ENCODE peak calls at places on chromosomes 4 and X, in nine cellular contexts. One of them, this sample, is unnamed.

GRCh38 chr4:169040559-169041261 is 30.7 kb upstream of the CBR4 start:
- DNase-seq in cardiac fibroblast: no peak
- DNase-seq in fibroblast of pulmonary artery: no peak
- DNase-seq in neural progenitor cell: no peak
- DNase-seq in AG10803: no peak
- DNase-seq in astrocyte of the spinal cord: no peak
- DNase-seq in bronchial epithelial cell: no peak
- DNase-seq in thoracic aorta: no peak
- DNase-seq in brain microvascular endothelial cell: no peak
- DNase-seq in this sample: no peak

GRCh38 chr4:172758586-172759340 is 409.8 kb upstream of the GALNT7 start:
- DNase-seq in brain microvascular endothelial cell: peak; percentile 70
- DNase-seq in cardiac fibroblast: peak; percentile 71
- DNase-seq in AG10803: peak; percentile 5
- DNase-seq in neural progenitor cell: no peak
- DNase-seq in thoracic aorta: no peak
- DNase-seq in bronchial epithelial cell: peak; percentile 82
- DNase-seq in astrocyte of the spinal cord: peak; percentile 54
- DNase-seq in fibroblast of pulmonary artery: peak; percentile 71
- DNase-seq in this sample: no peak

GRCh38 chrX:30661228-30661627 is 8.0 kb downstream of the GK start:
- DNase-seq in neural progenitor cell: no peak
- DNase-seq in astrocyte of the spinal cord: no peak
- DNase-seq in fibroblast of pulmonary artery: no peak
- DNase-seq in AG10803: no peak
- DNase-seq in brain microvascular endothelial cell: no peak
- DNase-seq in thoracic aorta: no peak
- DNase-seq in bronchial epithelial cell: no peak
- DNase-seq in cardiac fibroblast: no peak
- DNase-seq in this sample: no peak

GRCh38 chr4:79528241-79528706 is 120.2 kb upstream of the GK2 start:
- DNase-seq in AG10803: peak; percentile 0
- DNase-seq in fibroblast of pulmonary artery: no peak
- DNase-seq in astrocyte of the spinal cord: peak; percentile 38
- DNase-seq in neural progenitor cell: no peak
- DNase-seq in thoracic aorta: no peak
- DNase-seq in bronchial epithelial cell: peak; percentile 68
- DNase-seq in brain microvascular endothelial cell: no peak
- DNase-seq in cardiac fibroblast: peak; percentile 1
- DNase-seq in this sample: peak; percentile 2

GRCh38 chr4:114890773-114891172 is 222.6 kb downstream of the NDST4 start:
- DNase-seq in AG10803: no peak
- DNase-seq in bronchial epithelial cell: peak; percentile 14
- DNase-seq in brain microvascular endothelial cell: no peak
- DNase-seq in cardiac fibroblast: no peak
- DNase-seq in neural progenitor cell: no peak
- DNase-seq in astrocyte of the spinal cord: peak; percentile 22
- DNase-seq in thoracic aorta: no peak
- DNase-seq in fibroblast of pulmonary artery: no peak
- DNase-seq in this sample: no peak

GRCh38 chrX:39605183-39605582 is 492.6 kb downstream of the BCOR start:
- DNase-seq in cardiac fibroblast: no peak
- DNase-seq in thoracic aorta: no peak
- DNase-seq in neural progenitor cell: peak; percentile 41
- DNase-seq in brain microvascular endothelial cell: no peak
- DNase-seq in bronchial epithelial cell: no peak
- DNase-seq in AG10803: no peak
- DNase-seq in fibroblast of pulmonary artery: no peak
- DNase-seq in astrocyte of the spinal cord: no peak
- DNase-seq in this sample: no peak

GRCh38 chr4:23438764-23439163 is 451.1 kb downstream of the PPARGC1A start:
- DNase-seq in bronchial epithelial cell: peak; percentile 28
- DNase-seq in fibroblast of pulmonary artery: no peak
- DNase-seq in brain microvascular endothelial cell: no peak
- DNase-seq in thoracic aorta: no peak
- DNase-seq in astrocyte of the spinal cord: peak; percentile 12
- DNase-seq in neural progenitor cell: no peak
- DNase-seq in AG10803: no peak
- DNase-seq in cardiac fibroblast: no peak
- DNase-seq in this sample: no peak

GRCh38 chr4:151796106-151796505 is 35.3 kb upstream of the GATB start:
- DNase-seq in astrocyte of the spinal cord: no peak
- DNase-seq in cardiac fibroblast: no peak
- DNase-seq in AG10803: no peak
- DNase-seq in fibroblast of pulmonary artery: no peak
- DNase-seq in brain microvascular endothelial cell: no peak
- DNase-seq in thoracic aorta: no peak
- DNase-seq in bronchial epithelial cell: no peak
- DNase-seq in neural progenitor cell: no peak
- DNase-seq in this sample: no peak

GRCh38 chr4:76028242-76028859 is 5.1 kb upstream of the CXCL10 start:
- DNase-seq in astrocyte of the spinal cord: peak; percentile 23
- DNase-seq in AG10803: no peak
- DNase-seq in brain microvascular endothelial cell: no peak
- DNase-seq in cardiac fibroblast: peak; percentile 41
- DNase-seq in thoracic aorta: no peak
- DNase-seq in neural progenitor cell: no peak
- DNase-seq in fibroblast of pulmonary artery: peak; percentile 38
- DNase-seq in bronchial epithelial cell: no peak
- DNase-seq in this sample: peak; percentile 21

GRCh38 chr4:54232151-54232688 is 3.1 kb downstream of the PDGFRA start:
- DNase-seq in AG10803: peak; percentile 18
- DNase-seq in neural progenitor cell: peak; percentile 25
- DNase-seq in cardiac fibroblast: peak; percentile 36
- DNase-seq in bronchial epithelial cell: no peak
- DNase-seq in brain microvascular endothelial cell: no peak
- DNase-seq in astrocyte of the spinal cord: peak; percentile 29
- DNase-seq in fibroblast of pulmonary artery: no peak
- DNase-seq in thoracic aorta: no peak
- DNase-seq in this sample: no peak

GRCh38 chr4:184529283-184529682 is 54.9 kb upstream of the IRF2 start:
- DNase-seq in cardiac fibroblast: peak; percentile 72
- DNase-seq in fibroblast of pulmonary artery: no peak
- DNase-seq in bronchial epithelial cell: peak; percentile 82
- DNase-seq in neural progenitor cell: no peak
- DNase-seq in thoracic aorta: no peak
- DNase-seq in AG10803: no peak
- DNase-seq in brain microvascular endothelial cell: peak; percentile 31
- DNase-seq in astrocyte of the spinal cord: peak; percentile 48
- DNase-seq in this sample: no peak

GRCh38 chrX:72526534-72527508 is 45.8 kb downstream of the HDAC8 start:
- DNase-seq in neural progenitor cell: no peak
- DNase-seq in cardiac fibroblast: peak; percentile 6
- DNase-seq in fibroblast of pulmonary artery: peak; percentile 51
- DNase-seq in bronchial epithelial cell: peak; percentile 12
- DNase-seq in astrocyte of the spinal cord: peak; percentile 23
- DNase-seq in thoracic aorta: no peak
- DNase-seq in AG10803: peak; percentile 3
- DNase-seq in brain microvascular endothelial cell: peak; percentile 12
- DNase-seq in this sample: peak; percentile 2

GRCh38 chr4:22048326-22048725 is 99.8 kb upstream of the KCNIP4 start:
- DNase-seq in astrocyte of the spinal cord: no peak
- DNase-seq in neural progenitor cell: no peak
- DNase-seq in brain microvascular endothelial cell: no peak
- DNase-seq in bronchial epithelial cell: no peak
- DNase-seq in thoracic aorta: no peak
- DNase-seq in cardiac fibroblast: no peak
- DNase-seq in fibroblast of pulmonary artery: no peak
- DNase-seq in AG10803: no peak
- DNase-seq in this sample: no peak

GRCh38 chr4:143355540-143356217 is 19.0 kb downstream of the GAB1 start:
- DNase-seq in brain microvascular endothelial cell: no peak
- DNase-seq in AG10803: peak; percentile 8
- DNase-seq in fibroblast of pulmonary artery: peak; percentile 43
- DNase-seq in bronchial epithelial cell: peak; percentile 94
- DNase-seq in cardiac fibroblast: peak; percentile 45
- DNase-seq in neural progenitor cell: no peak
- DNase-seq in astrocyte of the spinal cord: no peak
- DNase-seq in thoracic aorta: no peak
- DNase-seq in this sample: peak; percentile 63

GRCh38 chrX:135973025-135973547 is 702 bp downstream of the MMGT1 start:
- DNase-seq in bronchial epithelial cell: peak; percentile 21
- DNase-seq in thoracic aorta: no peak
- DNase-seq in cardiac fibroblast: peak; percentile 42
- DNase-seq in AG10803: peak; percentile 25
- DNase-seq in fibroblast of pulmonary artery: peak; percentile 36
- DNase-seq in astrocyte of the spinal cord: peak; percentile 8
- DNase-seq in brain microvascular endothelial cell: peak; percentile 8
- DNase-seq in neural progenitor cell: no peak
- DNase-seq in this sample: peak; percentile 19

GRCh38 chr4:2596153-2596552 is 59.7 kb downstream of the FAM193A start:
- DNase-seq in neural progenitor cell: no peak
- DNase-seq in bronchial epithelial cell: no peak
- DNase-seq in AG10803: no peak
- DNase-seq in fibroblast of pulmonary artery: no peak
- DNase-seq in cardiac fibroblast: no peak
- DNase-seq in thoracic aorta: no peak
- DNase-seq in astrocyte of the spinal cord: no peak
- DNase-seq in brain microvascular endothelial cell: no peak
- DNase-seq in this sample: no peak

GRCh38 chr4:78552398-78553396 is 1.1 kb downstream of the ANXA3 start:
- DNase-seq in AG10803: no peak
- DNase-seq in brain microvascular endothelial cell: no peak
- DNase-seq in fibroblast of pulmonary artery: peak; percentile 34
- DNase-seq in thoracic aorta: no peak
- DNase-seq in cardiac fibroblast: peak; percentile 43
- DNase-seq in neural progenitor cell: peak; percentile 35
- DNase-seq in astrocyte of the spinal cord: no peak
- DNase-seq in bronchial epithelial cell: peak; percentile 91
- DNase-seq in this sample: no peak

GRCh38 chr4:160848901-160849735 is 1314.7 kb downstream of the FSTL5 start:
- DNase-seq in brain microvascular endothelial cell: peak; percentile 60
- DNase-seq in AG10803: peak; percentile 3
- DNase-seq in fibroblast of pulmonary artery: peak; percentile 1
- DNase-seq in bronchial epithelial cell: peak; percentile 63
- DNase-seq in cardiac fibroblast: no peak
- DNase-seq in astrocyte of the spinal cord: peak; percentile 56
- DNase-seq in thoracic aorta: no peak
- DNase-seq in neural progenitor cell: peak; percentile 22
- DNase-seq in this sample: no peak
- H3K4me3 ChIP-seq in brain microvascular endothelial cell: peak overlapping the region; percentile 31
- H3K4me3 ChIP-seq in AG10803: no peak overlapping the region
- H3K4me3 ChIP-seq in fibroblast of pulmonary artery: no peak overlapping the region
- H3K4me3 ChIP-seq in bronchial epithelial cell: no peak overlapping the region
- H3K4me3 ChIP-seq in cardiac fibroblast: no peak overlapping the region
- H3K4me3 ChIP-seq in astrocyte of the spinal cord: peak overlapping the region; percentile 28
- H3K4me3 ChIP-seq in thoracic aorta: no peak overlapping the region
- H3K4me3 ChIP-seq in neural progenitor cell: no peak overlapping the region
- H3K4me3 ChIP-seq in this sample: no peak overlapping the region

GRCh38 chr4:102575369-102576129 is 74.4 kb downstream of the NFKB1 start:
- DNase-seq in fibroblast of pulmonary artery: no peak
- DNase-seq in brain microvascular endothelial cell: peak; percentile 24
- DNase-seq in cardiac fibroblast: peak; percentile 39
- DNase-seq in astrocyte of the spinal cord: peak; percentile 29
- DNase-seq in thoracic aorta: no peak
- DNase-seq in bronchial epithelial cell: no peak
- DNase-seq in AG10803: no peak
- DNase-seq in neural progenitor cell: no peak
- DNase-seq in this sample: no peak

GRCh38 chr4:102580463-102580842 is 79.3 kb downstream of the NFKB1 start:
- DNase-seq in neural progenitor cell: no peak
- DNase-seq in fibroblast of pulmonary artery: no peak
- DNase-seq in AG10803: no peak
- DNase-seq in thoracic aorta: no peak
- DNase-seq in cardiac fibroblast: no peak
- DNase-seq in brain microvascular endothelial cell: no peak
- DNase-seq in astrocyte of the spinal cord: no peak
- DNase-seq in bronchial epithelial cell: no peak
- DNase-seq in this sample: no peak

GRCh38 chr4:102578270-102578669 is 77.1 kb downstream of the NFKB1 start:
- DNase-seq in neural progenitor cell: no peak
- DNase-seq in thoracic aorta: no peak
- DNase-seq in bronchial epithelial cell: no peak
- DNase-seq in AG10803: no peak
- DNase-seq in astrocyte of the spinal cord: no peak
- DNase-seq in fibroblast of pulmonary artery: no peak
- DNase-seq in cardiac fibroblast: no peak
- DNase-seq in brain microvascular endothelial cell: no peak
- DNase-seq in this sample: no peak

GRCh38 chr4:102579794-102580462 is 78.8 kb downstream of the NFKB1 start:
- DNase-seq in fibroblast of pulmonary artery: no peak
- DNase-seq in neural progenitor cell: no peak
- DNase-seq in bronchial epithelial cell: no peak
- DNase-seq in AG10803: no peak
- DNase-seq in astrocyte of the spinal cord: no peak
- DNase-seq in brain microvascular endothelial cell: no peak
- DNase-seq in thoracic aorta: no peak
- DNase-seq in cardiac fibroblast: no peak
- DNase-seq in this sample: no peak

DNA sequence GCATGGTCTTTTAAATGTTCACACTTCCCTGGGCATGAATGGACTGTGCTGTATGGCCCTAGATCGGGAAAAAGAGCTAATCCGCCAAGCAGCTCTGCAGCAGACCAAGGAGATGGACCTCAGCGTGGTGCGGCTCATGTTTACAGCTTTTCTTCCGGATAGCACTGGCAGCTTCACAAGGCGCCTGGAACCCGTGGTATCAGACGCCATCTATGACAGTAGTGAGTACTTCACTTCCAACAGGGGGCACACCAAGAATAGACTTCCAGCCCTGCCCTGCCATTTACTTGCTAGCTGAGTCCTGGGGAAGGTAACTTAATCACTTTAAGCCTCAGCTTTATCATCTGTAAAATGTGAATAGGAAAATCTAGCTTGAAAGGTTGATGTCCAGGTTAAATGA is 77.7 kb downstream of the NFKB1 start:
- DNase-seq in thoracic aorta: no peak
- DNase-seq in AG10803: no peak
- DNase-seq in brain microvascular endothelial cell: no peak
- DNase-seq in astrocyte of the spinal cord: peak; percentile 14
- DNase-seq in neural progenitor cell: peak; percentile 86
- DNase-seq in cardiac fibroblast: no peak
- DNase-seq in bronchial epithelial cell: no peak
- DNase-seq in fibroblast of pulmonary artery: no peak
- DNase-seq in this sample: no peak
- TF ChIP-seq CTCF in thoracic aorta: no peak
- TF ChIP-seq CTCF in AG10803: peak; percentile 2
- TF ChIP-seq CTCF in brain microvascular endothelial cell: peak; percentile 37
- TF ChIP-seq CTCF in astrocyte of the spinal cord: no peak
- TF ChIP-seq CTCF in neural progenitor cell: peak; percentile 64
- TF ChIP-seq CTCF in cardiac fibroblast: no peak
- TF ChIP-seq CTCF in bronchial epithelial cell: no peak
- TF ChIP-seq CTCF in fibroblast of pulmonary artery: no peak
- TF ChIP-seq CTCF in this sample: peak; percentile 17

GRCh38 chrX:46587158-46587557 is 13.6 kb downstream of the CHST7 start:
- DNase-seq in fibroblast of pulmonary artery: peak; percentile 77
- DNase-seq in brain microvascular endothelial cell: peak; percentile 62
- DNase-seq in astrocyte of the spinal cord: peak; percentile 67
- DNase-seq in neural progenitor cell: no peak
- DNase-seq in thoracic aorta: no peak
- DNase-seq in cardiac fibroblast: peak; percentile 81
- DNase-seq in bronchial epithelial cell: peak; percentile 79
- DNase-seq in AG10803: peak; percentile 43
- DNase-seq in this sample: peak; percentile 55
- H3K4me3 ChIP-seq in fibroblast of pulmonary artery: peak overlapping the region; percentile 6
- H3K4me3 ChIP-seq in brain microvascular endothelial cell: no peak overlapping the region
- H3K4me3 ChIP-seq in astrocyte of the spinal cord: no peak overlapping the region
- H3K4me3 ChIP-seq in neural progenitor cell: no peak overlapping the region
- H3K4me3 ChIP-seq in thoracic aorta: peak overlapping the region; percentile 38
- H3K4me3 ChIP-seq in cardiac fibroblast: no peak overlapping the region
- H3K4me3 ChIP-seq in bronchial epithelial cell: no peak overlapping the region
- H3K4me3 ChIP-seq in AG10803: no peak overlapping the region
- H3K4me3 ChIP-seq in this sample: no peak overlapping the region

GRCh38 chrX:112048707-112049106 is 33.9 kb downstream of the TRPC5 start:
- DNase-seq in brain microvascular endothelial cell: no peak
- DNase-seq in bronchial epithelial cell: no peak
- DNase-seq in thoracic aorta: no peak
- DNase-seq in AG10803: no peak
- DNase-seq in astrocyte of the spinal cord: no peak
- DNase-seq in cardiac fibroblast: no peak
- DNase-seq in neural progenitor cell: peak; percentile 48
- DNase-seq in fibroblast of pulmonary artery: no peak
- DNase-seq in this sample: no peak

GRCh38 chrX:112043997-112044396 is 38.6 kb downstream of the TRPC5 start:
- DNase-seq in bronchial epithelial cell: peak; percentile 13
- DNase-seq in cardiac fibroblast: peak; percentile 2
- DNase-seq in astrocyte of the spinal cord: no peak
- DNase-seq in AG10803: no peak
- DNase-seq in fibroblast of pulmonary artery: peak; percentile 2
- DNase-seq in brain microvascular endothelial cell: no peak
- DNase-seq in thoracic aorta: no peak
- DNase-seq in neural progenitor cell: peak; percentile 64
- DNase-seq in this sample: peak; percentile 0
- TF ChIP-seq CTCF in bronchial epithelial cell: no peak
- TF ChIP-seq CTCF in cardiac fibroblast: no peak
- TF ChIP-seq CTCF in astrocyte of the spinal cord: no peak
- TF ChIP-seq CTCF in AG10803: peak; percentile 25
- TF ChIP-seq CTCF in fibroblast of pulmonary artery: no peak
- TF ChIP-seq CTCF in brain microvascular endothelial cell: no peak
- TF ChIP-seq CTCF in thoracic aorta: no peak
- TF ChIP-seq CTCF in neural progenitor cell: peak; percentile 84
- TF ChIP-seq CTCF in this sample: peak; percentile 13